ENCODE peak calls at places on chromosomes 2 and 18, in nine cellular contexts. G, J, P, I, W, U, V, Q and K are unnamed samples. For H3K9me3, the result is how much of the 10 kb centered on the place peaks cover.

GRCh38 chr18:57901819-57902600 is 98.9 kb upstream of the ATP8B1 start:
- DNase-seq in V (no peak), U (no peak), I (peak), J (no peak), W (no peak), G (peak), P (no peak), Q (peak), K (no peak)

GRCh38 chr2:62309465-62310091 is 113.7 kb downstream of the B3GNT2 start:
- DNase-seq in J (no peak), U (no peak), V (peak), P (no peak), G (no peak), I (no peak), Q (no peak), W (peak), K (no peak)

GRCh38 chr2:173997269-173997668 is 32.1 kb upstream of the SP3 start:
- DNase-seq in I (peak), V (peak), W (peak), U (no peak), Q (peak), P (peak), G (no peak), J (peak), K (no peak)

GRCh38 chr2:147525724-147526489 is 318.9 kb upstream of the ACVR2A start:
- DNase-seq in U (no peak), Q (peak), J (no peak), P (no peak), W (no peak), V (peak), G (no peak), I (peak), K (no peak)

GRCh38 chr18:78239090-78239457 is 740.5 kb upstream of the SALL3 start:
- DNase-seq in V (no peak), P (no peak), W (no peak), J (no peak), Q (no peak), U (no peak), G (no peak), I (no peak), K (no peak)

GRCh38 chr18:48534364-48534763 is 4.5 kb upstream of the CTIF start:
- DNase-seq in W (no peak), P (no peak), I (peak), U (no peak), G (no peak), J (peak), V (no peak), Q (no peak), K (no peak)

GRCh38 chr2:109162999-109163398 is 34.0 kb downstream of the SH3RF3 start:
- DNase-seq in U (peak), G (no peak), W (peak), V (no peak), I (peak), J (peak), Q (peak), P (no peak), K (no peak)

GRCh38 chr2:226410212-226410611 is 389.4 kb downstream of the IRS1 start:
- DNase-seq in P (no peak), Q (no peak), U (no peak), W (no peak), I (no peak), V (no peak), G (no peak), J (no peak), K (no peak)

GRCh38 chr2:30714811-30715709 is 92.2 kb downstream of the CAPN13 start:
- DNase-seq in P (peak), Q (peak), V (no peak), G (no peak), U (no peak), I (no peak), W (no peak), J (peak), K (no peak)

GRCh38 chr2:70552501-70553333 is 909 bp downstream of the TGFA start:
- DNase-seq in G (no peak), Q (peak), J (no peak), V (peak), U (peak), W (no peak), I (no peak), P (no peak), K (no peak)

GRCh38 chr18:62827397-62827796 is 112.1 kb downstream of the PHLPP1 start:
- DNase-seq in J (no peak), Q (no peak), P (no peak), I (no peak), V (no peak), U (no peak), G (no peak), W (no peak), K (no peak)

GRCh38 chr2:184455616-184456015 is 142.7 kb upstream of the ZNF804A start:
- DNase-seq in Q (no peak), G (no peak), W (no peak), U (no peak), V (no peak), I (no peak), P (no peak), J (no peak), K (no peak)

GRCh38 chr2:235216901-235217300 is 265.1 kb downstream of the SH3BP4 start:
- DNase-seq in U (no peak), P (no peak), Q (no peak), G (no peak), V (no peak), J (peak), I (no peak), W (no peak), K (no peak)

GRCh38 chr2:132929786-132930185 is 259.8 kb upstream of the LYPD1 start:
- DNase-seq in I (no peak), V (no peak), Q (no peak), U (no peak), J (no peak), G (no peak), P (no peak), W (no peak), K (no peak)

GRCh38 chr2:121010998-121011397 is 274.0 kb downstream of the TFCP2L1 start:
- DNase-seq in I (no peak), J (no peak), W (no peak), V (no peak), P (no peak), Q (no peak), G (no peak), U (no peak), K (no peak)

GRCh38 chr2:121005512-121005911 is 269.8 kb downstream of the GLI2 start:
- DNase-seq in J (no peak), P (no peak), I (no peak), G (no peak), U (no peak), W (no peak), Q (no peak), V (no peak), K (no peak)

GRCh38 chr2:121006783-121007489 is 271.3 kb downstream of the GLI2 start:
- DNase-seq in I (no peak), V (no peak), J (peak), U (no peak), P (no peak), Q (no peak), G (no peak), W (no peak), K (no peak)

GRCh38 chr2:121007490-121007853 is 271.8 kb downstream of the GLI2 start:
- DNase-seq in V (no peak), Q (no peak), W (no peak), J (no peak), U (no peak), P (no peak), G (no peak), I (no peak), K (no peak)

GRCh38 chr2:121008978-121009377 is 273.3 kb downstream of the GLI2 start:
- DNase-seq in P (no peak), J (no peak), W (no peak), I (peak), Q (no peak), U (peak), V (no peak), G (no peak), K (no peak)
- TF ChIP-seq CTCF in P (peak), J (no peak), W (no peak), I (no peak), Q (no peak), U (peak), V (no peak), G (peak), K (no peak)

GRCh38 chr2:232871835-232872736 is 2.0 kb downstream of the SNORC start:
- DNase-seq in V (no peak), I (no peak), J (no peak), W (peak), P (peak), G (peak), Q (no peak), U (no peak), K (no peak)
- H3K27ac ChIP-seq in V (no peak), I (no peak), J (no peak), W (peak), P (no peak), G (peak), Q (no peak), U (no peak), K (no peak)

DNA sequence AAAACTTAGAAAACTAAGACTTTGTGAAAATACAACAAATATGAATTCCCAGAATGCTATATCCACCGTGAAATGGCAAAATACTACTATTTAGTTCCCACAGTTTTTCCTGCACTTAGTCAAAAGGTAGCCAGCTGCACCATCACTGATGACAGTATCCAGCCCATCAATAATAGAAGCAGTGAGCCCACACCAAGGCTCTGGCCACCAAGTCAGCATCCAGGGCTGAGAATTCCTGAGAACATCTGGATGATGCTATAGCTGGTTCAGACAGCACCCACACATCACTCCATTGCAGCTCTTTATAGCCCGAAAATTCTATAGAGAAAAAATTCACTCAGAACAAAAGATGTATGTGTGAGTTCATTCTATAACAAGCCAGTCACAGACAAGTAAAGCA is 159.1 kb upstream of the SPATS2L start:
- DNase-seq in P (no peak), J (no peak), I (no peak), Q (no peak), G (no peak), U (no peak), V (no peak), W (no peak), K (no peak)
- H3K9me3 ChIP-seq in P (under half), J (under half), I (under half), Q (under half), G (under half), U (under half), V (under half), W (under half), K (under half)

DNA sequence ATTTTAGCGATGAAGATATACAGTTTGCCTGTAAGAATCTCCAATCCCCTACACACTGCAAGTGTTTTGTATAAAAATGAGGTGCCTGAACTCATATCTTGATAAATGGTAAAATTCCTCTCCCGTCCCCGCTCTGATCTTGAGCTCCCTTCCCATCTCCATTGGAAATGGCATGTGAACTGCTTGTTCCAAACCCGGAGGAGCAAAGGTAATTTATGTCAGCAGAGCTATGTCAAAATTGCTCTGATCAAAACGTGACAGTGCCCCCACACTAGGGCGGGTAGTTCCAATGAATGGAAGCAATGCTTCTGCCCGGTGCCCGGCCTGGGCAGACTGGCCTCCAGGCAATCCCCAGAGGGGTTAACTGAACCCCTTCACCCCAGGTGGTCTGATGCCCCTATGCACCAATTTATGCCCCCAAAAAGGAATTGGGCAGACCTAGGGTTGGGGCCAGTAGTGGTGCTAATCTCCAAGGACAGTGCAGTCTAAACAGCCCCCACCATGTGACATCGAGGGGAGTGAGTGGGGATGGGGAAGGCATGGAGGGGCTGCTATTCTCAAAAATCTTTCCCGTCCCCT is 3.6 kb upstream of the GMPPA start:
- DNase-seq in U (no peak), Q (no peak), J (no peak), G (no peak), I (no peak), W (no peak), P (no peak), V (no peak), K (no peak)
- TF ChIP-seq CTCF in U (no peak), Q (no peak), J (no peak), G (no peak), I (no peak), W (no peak), P (no peak), V (peak), K (no peak)

GRCh38 chr2:169012812-169013627 is 18.1 kb downstream of the ABCB11 start:
- DNase-seq in I (peak), U (no peak), J (no peak), W (no peak), V (no peak), G (no peak), Q (no peak), P (no peak), K (no peak)

GRCh38 chr2:169011698-169012097 is 19.4 kb downstream of the ABCB11 start:
- DNase-seq in I (no peak), J (no peak), P (no peak), V (no peak), Q (no peak), U (no peak), W (no peak), G (no peak), K (no peak)

GRCh38 chr2:169007941-169008340 is 23.2 kb downstream of the ABCB11 start:
- DNase-seq in V (no peak), W (no peak), Q (no peak), J (no peak), G (no peak), U (no peak), P (no peak), I (no peak), K (no peak)

GRCh38 chr2:169010633-169011460 is 20.3 kb downstream of the ABCB11 start:
- DNase-seq in J (no peak), Q (no peak), G (no peak), I (no peak), W (no peak), P (no peak), U (no peak), V (no peak), K (no peak)

GRCh38 chr2:169010180-169010579 is 20.9 kb downstream of the ABCB11 start:
- DNase-seq in W (no peak), U (no peak), I (no peak), V (no peak), J (no peak), Q (no peak), P (no peak), G (no peak), K (no peak)
- H3K27ac ChIP-seq in W (no peak), U (peak), I (no peak), V (no peak), J (no peak), Q (no peak), P (no peak), G (no peak), K (no peak)